ENCODE peak calls at places on chromosomes 13 and 19, in six cellular contexts. A, B, E, Z, H and N are unnamed samples.

GRCh38 chr13:79423801-79424642 is 18.0 kb upstream of the RBM26 start:
- DNase-seq in A (no peak), B (no peak), E (no peak), Z (peak), H (no peak), N (no peak)

GRCh38 chr19:45249261-45250033 is 1.6 kb upstream of the MARK4 start:
- DNase-seq in A (no peak), B (no peak), E (no peak), Z (no peak), H (no peak), N (no peak)

GRCh38 chr13:44540761-44541434 is 35.2 kb downstream of the TSC22D1 start:
- DNase-seq in A (no peak), B (no peak), E (no peak), Z (no peak), H (no peak), N (no peak)

GRCh38 chr19:32416749-32417469 is 11.3 kb downstream of the DPY19L3 start:
- DNase-seq in A (no peak), B (no peak), E (no peak), Z (no peak), H (no peak), N (no peak)

GRCh38 chr13:74104661-74105275 is 29.4 kb downstream of the KLF12 start:
- DNase-seq in A (no peak), B (no peak), E (no peak), Z (no peak), H (no peak), N (no peak)

GRCh38 chr19:52188822-52189744 is 769 bp upstream of the PPP2R1A start:
- DNase-seq in A (peak), B (no peak), E (no peak), Z (no peak), H (peak), N (peak)

GRCh38 chr13:24233351-24233901 is 72.9 kb downstream of the SPATA13 start:
- DNase-seq in A (no peak), B (no peak), E (no peak), Z (no peak), H (no peak), N (peak)

GRCh38 chr13:100235311-100235901 is 146.5 kb downstream of the PCCA start:
- DNase-seq in A (peak), B (peak), E (no peak), Z (peak), H (no peak), N (no peak)

GRCh38 chr19:8580710-8581281 is 3.6 kb upstream of the MYO1F start:
- DNase-seq in A (peak), B (peak), E (peak), Z (peak), H (peak), N (peak)

GRCh38 chr19:41707502-41707812 is 969 bp upstream of the CEACAM5 start:
- DNase-seq in A (no peak), B (peak), E (peak), Z (no peak), H (no peak), N (no peak)

GRCh38 chr13:72541674-72542073 is 185.8 kb downstream of the MZT1 start:
- DNase-seq in A (no peak), B (no peak), E (no peak), Z (no peak), H (no peak), N (no peak)

GRCh38 chr19:4589579-4590410 is 30.3 kb upstream of the SEMA6B start:
- DNase-seq in A (no peak), B (no peak), E (no peak), Z (peak), H (no peak), N (no peak)

GRCh38 chr13:97904059-97904458 is 49.4 kb upstream of the IPO5 start:
- DNase-seq in A (no peak), B (no peak), E (no peak), Z (no peak), H (no peak), N (no peak)

GRCh38 chr19:21947775-21948174 is 63.0 kb downstream of the ZNF208 start:
- DNase-seq in A (no peak), B (no peak), E (no peak), Z (no peak), H (no peak), N (no peak)

GRCh38 chr19:53910170-53910518 is 1.1 kb downstream of the CACNG7 start:
- DNase-seq in A (no peak), B (no peak), E (no peak), Z (no peak), H (no peak), N (no peak)
- TF ChIP-seq POLR2A in A (no peak), B (no peak), E (no peak), Z (no peak), H (no peak), N (no peak)

GRCh38 chr13:111228262-111229144 is 91.9 kb upstream of the TEX29 start:
- DNase-seq in A (no peak), B (no peak), E (no peak), Z (no peak), H (no peak), N (no peak)
- H3K4me3 ChIP-seq in A (no peak), B (no peak), E (no peak), Z (no peak), H (no peak), N (no peak)

DNA sequence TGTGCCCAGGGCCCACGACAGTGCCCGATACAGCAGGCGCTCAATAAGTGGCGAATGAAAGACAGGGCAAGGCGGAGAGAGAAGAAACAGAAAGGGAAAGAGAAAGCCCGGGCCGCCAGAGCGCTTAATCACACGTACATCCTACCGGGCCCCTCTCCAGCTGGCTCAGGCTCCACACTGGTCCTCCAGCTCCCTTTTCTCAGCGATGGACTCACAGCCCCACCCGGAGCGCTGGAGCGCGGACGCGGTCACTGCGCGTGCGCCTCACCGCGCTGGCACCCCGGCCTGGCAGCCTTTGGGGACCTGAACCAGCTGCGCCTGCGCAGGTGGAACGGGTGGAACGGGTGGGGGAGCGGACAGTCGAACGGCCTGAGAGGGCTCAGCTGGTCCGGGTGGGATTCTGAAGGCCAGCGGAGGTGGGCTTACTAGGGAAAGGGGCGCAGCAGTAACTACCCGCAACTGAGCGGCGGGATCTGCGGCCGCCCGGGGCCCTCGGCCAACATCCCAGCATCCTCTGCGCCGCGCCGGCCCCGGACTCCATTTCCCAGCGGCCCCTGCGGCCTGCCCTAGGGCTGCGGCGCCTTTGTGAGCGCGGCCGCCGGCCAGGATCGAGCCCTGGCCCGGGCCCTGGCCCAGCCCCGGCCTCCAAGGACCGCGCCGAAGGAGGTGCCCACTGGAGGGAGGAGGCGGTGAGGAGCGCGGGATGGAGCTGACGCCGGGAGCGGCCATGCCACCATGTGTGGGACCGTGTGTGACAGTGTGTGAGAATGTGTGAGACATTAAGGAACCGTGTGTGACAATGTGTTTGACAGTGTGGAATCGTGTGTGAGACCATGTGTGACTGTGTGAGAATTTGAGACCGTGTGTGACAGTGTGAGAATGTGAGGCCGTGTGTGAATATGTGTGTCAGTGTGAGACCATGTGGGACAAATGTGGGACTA is at the start of gene ZNF583:
- DNase-seq in A (peak), B (peak), E (peak), Z (peak), H (peak), N (peak)
- TF ChIP-seq EP300 in A (peak), B (no peak), E (no peak), Z (no peak), H (no peak), N (no peak)

GRCh38 chr19:10690351-10690781 is 10.9 kb upstream of the QTRT1 start:
- DNase-seq in A (peak), B (no peak), E (no peak), Z (no peak), H (no peak), N (peak)

GRCh38 chr19:10691883-10692282 is 9.4 kb upstream of the QTRT1 start:
- DNase-seq in A (no peak), B (no peak), E (no peak), Z (no peak), H (no peak), N (no peak)

GRCh38 chr19:10694706-10695105 is 6.5 kb upstream of the QTRT1 start:
- DNase-seq in A (no peak), B (no peak), E (no peak), Z (no peak), H (no peak), N (no peak)

GRCh38 chr19:10691178-10691881 is 9.9 kb upstream of the QTRT1 start:
- DNase-seq in A (no peak), B (no peak), E (no peak), Z (no peak), H (no peak), N (no peak)

GRCh38 chr19:10692673-10693264 is 8.5 kb upstream of the QTRT1 start:
- DNase-seq in A (no peak), B (no peak), E (no peak), Z (no peak), H (no peak), N (no peak)
- TF ChIP-seq POLR2A in A (no peak), B (no peak), E (no peak), Z (no peak), H (no peak), N (no peak)

GRCh38 chr19:13866463-13867046 is 10.4 kb upstream of the NANOS3 start:
- DNase-seq in A (no peak), B (no peak), E (no peak), Z (no peak), H (no peak), N (no peak)

GRCh38 chr19:13864513-13865242 is 12.3 kb upstream of the NANOS3 start:
- DNase-seq in A (no peak), B (no peak), E (no peak), Z (no peak), H (peak), N (peak)

GRCh38 chr19:13864223-13864512 is 12.8 kb upstream of the NANOS3 start:
- DNase-seq in A (no peak), B (no peak), E (no peak), Z (no peak), H (peak), N (no peak)

GRCh38 chr19:13865578-13866462 is 11.1 kb upstream of the NANOS3 start:
- DNase-seq in A (no peak), B (no peak), E (no peak), Z (no peak), H (peak), N (peak)

GRCh38 chr19:13865243-13865577 is 11.7 kb upstream of the NANOS3 start:
- DNase-seq in A (no peak), B (no peak), E (no peak), Z (no peak), H (no peak), N (no peak)
- H3K4me3 ChIP-seq in A (peak), B (peak), E (peak), Z (peak), H (peak), N (peak)

DNA sequence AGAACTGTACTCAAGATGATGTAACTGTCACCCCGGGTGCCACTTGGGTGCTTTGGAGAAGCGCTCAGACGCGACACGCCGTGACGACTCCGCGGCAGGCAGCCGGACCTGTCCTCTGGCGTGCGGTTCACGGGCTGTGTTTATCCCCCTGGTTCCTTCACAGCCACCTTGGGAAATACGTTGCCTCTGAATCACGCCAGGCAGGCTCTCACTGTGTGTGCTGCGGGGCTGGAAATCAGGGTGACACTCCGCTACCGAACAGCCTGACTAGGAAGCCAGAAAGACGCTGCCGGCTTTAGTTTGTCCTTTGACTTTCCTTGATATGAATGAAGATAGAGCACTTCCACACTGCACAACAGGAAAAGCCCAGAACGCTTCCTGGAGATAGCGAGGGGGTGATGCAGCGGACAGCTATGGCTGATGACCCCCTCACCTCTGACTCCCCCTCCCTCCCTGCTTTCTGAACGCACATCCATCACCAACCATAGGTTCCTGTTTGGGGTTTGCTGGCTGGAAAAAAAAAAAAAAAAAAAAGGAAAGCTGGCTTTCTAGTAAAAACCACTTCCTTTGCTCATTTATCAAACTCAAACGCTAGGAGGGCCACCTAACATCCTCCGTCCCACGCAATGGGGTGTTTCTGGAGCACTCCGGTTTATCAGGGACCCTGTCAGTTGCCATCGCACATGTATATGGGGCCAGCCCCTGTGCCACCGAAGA is 3.7 kb upstream of the GP6 start:
- DNase-seq in A (no peak), B (no peak), E (no peak), Z (no peak), H (no peak), N (no peak)
- TF ChIP-seq EP300 in A (no peak), B (no peak), E (no peak), Z (no peak), H (no peak), N (no peak)

GRCh38 chr13:27170221-27170520 is 1.4 kb downstream of the USP12 start:
- DNase-seq in A (no peak), B (no peak), E (no peak), Z (no peak), H (no peak), N (no peak)

GRCh38 chr13:27170521-27171243 is 929 bp downstream of the USP12 start:
- DNase-seq in A (peak), B (peak), E (peak), Z (peak), H (no peak), N (peak)

GRCh38 chr13:27174766-27175455 is 3.3 kb upstream of the USP12 start:
- DNase-seq in A (no peak), B (no peak), E (no peak), Z (no peak), H (no peak), N (no peak)

GRCh38 chr13:27172495-27172842 is 858 bp upstream of the USP12 start:
- DNase-seq in A (peak), B (no peak), E (no peak), Z (no peak), H (no peak), N (no peak)

GRCh38 chr13:27171830-27172494 is 351 bp upstream of the USP12 start:
- DNase-seq in A (peak), B (peak), E (peak), Z (peak), H (no peak), N (peak)
- TF ChIP-seq POLR2A in A (no peak), B (peak), E (peak), Z (peak), H (no peak), N (no peak)

DNA sequence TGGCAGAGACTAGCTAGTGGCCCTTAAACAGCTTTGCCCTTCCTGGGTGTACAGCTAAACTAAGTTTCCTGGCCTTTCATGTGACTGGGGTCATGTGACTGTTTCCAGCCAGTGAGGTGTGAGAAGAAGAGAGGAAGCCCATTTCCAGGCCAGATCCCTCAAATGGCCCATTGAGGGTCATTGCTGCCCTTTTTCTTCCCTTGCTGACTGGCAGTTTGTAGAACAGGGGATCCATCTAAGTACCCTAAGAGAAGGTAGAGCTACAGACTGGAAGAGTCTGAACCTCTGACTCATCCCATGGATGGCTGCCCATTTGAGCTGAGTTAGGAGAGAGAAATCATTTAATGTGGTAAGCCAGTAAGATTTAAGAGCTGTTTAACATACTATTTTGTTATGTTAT is 2.8 kb downstream of the SWSAP1 start:
- DNase-seq in A (peak), B (peak), E (peak), Z (no peak), H (no peak), N (peak)
- H3K4me3 ChIP-seq in A (no peak), B (no peak), E (no peak), Z (no peak), H (no peak), N (no peak)

GRCh38 chr19:47704656-47705055 is 8.6 kb upstream of the EHD2 start:
- DNase-seq in A (no peak), B (no peak), E (no peak), Z (no peak), H (no peak), N (no peak)
- TF ChIP-seq EP300 in A (no peak), B (no peak), E (no peak), Z (no peak), H (no peak), N (no peak)

GRCh38 chr13:27171244-27171829 is at the start of gene USP12:
- DNase-seq in A (peak), B (no peak), E (peak), Z (no peak), H (no peak), N (no peak)
- TF ChIP-seq POLR2A in A (peak), B (peak), E (no peak), Z (peak), H (no peak), N (no peak)